ENCODE peak calls at places on chromosome 1, in four cellular contexts. One of them, this sample, is unnamed.
A peak's percentile ranks its signal among the peaks of the same experiment; 100 is the strongest.

GRCh38 chr1:47031059-47031458 is 7.6 kb downstream of the CYP4X1 start:
- DNase-seq in HCT116: no peak
- DNase-seq in GM12878: no peak
- DNase-seq in Panc1: no peak
- DNase-seq in this sample: no peak

GRCh38 chr1:32878637-32879041 is 7.7 kb upstream of the HPCA start:
- DNase-seq in HCT116: no peak
- DNase-seq in GM12878: no peak
- DNase-seq in Panc1: no peak
- DNase-seq in this sample: no peak

GRCh38 chr1:31694910-31695300 is 8.9 kb downstream of the COL16A1 start:
- DNase-seq in HCT116: no peak
- DNase-seq in GM12878: no peak
- DNase-seq in Panc1: no peak
- DNase-seq in this sample: no peak

GRCh38 chr1:145846191-145846590 is 761 bp downstream of the NUDT17 start:
- DNase-seq in HCT116: no peak
- DNase-seq in GM12878: no peak
- DNase-seq in Panc1: no peak
- DNase-seq in this sample: peak; percentile 39

GRCh38 chr1:40921522-40921921 is 58.0 kb upstream of the CTPS1 start:
- DNase-seq in HCT116: no peak
- DNase-seq in GM12878: no peak
- DNase-seq in Panc1: no peak
- DNase-seq in this sample: no peak

GRCh38 chr1:98325646-98326441 is 335.7 kb upstream of the SNX7 start:
- DNase-seq in HCT116: peak; percentile 57
- DNase-seq in GM12878: no peak
- DNase-seq in Panc1: no peak
- DNase-seq in this sample: no peak

GRCh38 chr1:207978441-207978840 is 67.5 kb upstream of the CD34 start:
- DNase-seq in HCT116: no peak
- DNase-seq in GM12878: no peak
- DNase-seq in Panc1: no peak
- DNase-seq in this sample: no peak

GRCh38 chr1:6287431-6287886 is 26.6 kb upstream of the GPR153 start:
- DNase-seq in HCT116: no peak
- DNase-seq in GM12878: no peak
- DNase-seq in Panc1: no peak
- DNase-seq in this sample: no peak

GRCh38 chr1:209527372-209527771 is 56.1 kb upstream of the CAMK1G start:
- DNase-seq in HCT116: no peak
- DNase-seq in GM12878: no peak
- DNase-seq in Panc1: no peak
- DNase-seq in this sample: no peak

GRCh38 chr1:230877139-230877923 is 9.0 kb upstream of the C1orf198 start:
- DNase-seq in HCT116: no peak
- DNase-seq in GM12878: no peak
- DNase-seq in Panc1: no peak
- DNase-seq in this sample: no peak

GRCh38 chr1:56495538-56495937 is 83.8 kb downstream of the PLPP3 start:
- DNase-seq in HCT116: no peak
- DNase-seq in GM12878: no peak
- DNase-seq in Panc1: no peak
- DNase-seq in this sample: no peak

GRCh38 chr1:71521655-71522264 is 440.9 kb upstream of the ZRANB2 start:
- DNase-seq in HCT116: no peak
- DNase-seq in GM12878: no peak
- DNase-seq in Panc1: peak; percentile 13
- DNase-seq in this sample: no peak

GRCh38 chr1:235920596-235921375 is 54.1 kb upstream of the LYST start:
- DNase-seq in HCT116: no peak
- DNase-seq in GM12878: no peak
- DNase-seq in Panc1: no peak
- DNase-seq in this sample: no peak

GRCh38 chr1:209527993-209528392 is 55.5 kb upstream of the CAMK1G start:
- DNase-seq in HCT116: no peak
- DNase-seq in GM12878: no peak
- DNase-seq in Panc1: no peak
- DNase-seq in this sample: no peak

GRCh38 chr1:107535091-107535490 is 394.3 kb downstream of the NTNG1 start:
- DNase-seq in HCT116: no peak
- DNase-seq in GM12878: no peak
- DNase-seq in Panc1: no peak
- DNase-seq in this sample: no peak

GRCh38 chr1:29823536-29823935 is 587.2 kb downstream of the PTPRU start:
- DNase-seq in HCT116: no peak
- DNase-seq in GM12878: no peak
- DNase-seq in Panc1: no peak
- DNase-seq in this sample: no peak

GRCh38 chr1:109801791-109802135 is 38.0 kb upstream of the EPS8L3 start:
- DNase-seq in HCT116: no peak
- DNase-seq in GM12878: no peak
- DNase-seq in Panc1: no peak
- DNase-seq in this sample: no peak

GRCh38 chr1:177897601-177898376 is 72.1 kb downstream of the SEC16B start:
- DNase-seq in HCT116: no peak
- DNase-seq in GM12878: no peak
- DNase-seq in Panc1: no peak
- DNase-seq in this sample: no peak

GRCh38 chr1:99650021-99650420 is 4.1 kb downstream of the PALMD start:
- DNase-seq in HCT116: no peak
- DNase-seq in GM12878: no peak
- DNase-seq in Panc1: no peak
- DNase-seq in this sample: no peak

GRCh38 chr1:16209132-16209846 is 3.2 kb downstream of the ARHGEF19 start:
- DNase-seq in HCT116: no peak
- DNase-seq in GM12878: no peak
- DNase-seq in Panc1: no peak
- DNase-seq in this sample: no peak

GRCh38 chr1:237093706-237094105 is 51.7 kb downstream of the RYR2 start:
- DNase-seq in HCT116: no peak
- DNase-seq in GM12878: no peak
- DNase-seq in Panc1: no peak
- DNase-seq in this sample: no peak

GRCh38 chr1:244968431-244968830 is 104.1 kb upstream of the HNRNPU start:
- DNase-seq in HCT116: no peak
- DNase-seq in GM12878: no peak
- DNase-seq in Panc1: no peak
- DNase-seq in this sample: no peak
- H3K4me3 ChIP-seq in HCT116: no peak overlapping the region
- H3K4me3 ChIP-seq in GM12878: no peak overlapping the region
- H3K4me3 ChIP-seq in Panc1: no peak overlapping the region
- H3K4me3 ChIP-seq in this sample: no peak overlapping the region

GRCh38 chr1:101971309-101971708 is 25.4 kb downstream of the OLFM3 start:
- DNase-seq in HCT116: no peak
- DNase-seq in GM12878: no peak
- DNase-seq in Panc1: no peak
- DNase-seq in this sample: no peak
- H3K27me3 ChIP-seq in HCT116: no peaks in the 10 kb centered on the region
- H3K27me3 ChIP-seq in GM12878: no peaks in the 10 kb centered on the region
- H3K27me3 ChIP-seq in Panc1: no peaks in the 10 kb centered on the region
- H3K27me3 ChIP-seq in this sample: no peaks in the 10 kb centered on the region

DNA sequence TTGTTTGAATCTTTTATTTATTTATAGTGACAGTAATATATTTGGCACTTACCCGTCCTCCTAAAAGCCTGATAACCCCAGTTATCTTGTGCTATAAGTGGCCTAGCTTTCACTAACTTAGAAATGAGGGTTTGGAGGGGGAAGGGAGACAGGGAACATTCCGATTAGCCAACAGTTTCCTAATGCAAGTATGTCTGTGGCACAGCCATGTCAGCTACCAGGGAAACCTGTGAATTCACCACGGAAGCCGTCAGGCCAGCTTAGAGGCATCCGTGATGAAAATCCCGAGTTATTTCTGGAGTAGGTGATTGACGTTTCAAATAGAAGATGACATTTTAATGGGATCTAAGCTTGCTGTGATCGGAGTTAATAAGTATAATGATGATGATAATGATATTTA is 39.4 kb upstream of the BCL10 start:
- DNase-seq in HCT116: no peak
- DNase-seq in GM12878: no peak
- DNase-seq in Panc1: no peak
- DNase-seq in this sample: no peak
- TF ChIP-seq REST in HCT116: no peak
- TF ChIP-seq REST in GM12878: no peak
- TF ChIP-seq REST in Panc1: no peak
- TF ChIP-seq REST in this sample: no peak

DNA sequence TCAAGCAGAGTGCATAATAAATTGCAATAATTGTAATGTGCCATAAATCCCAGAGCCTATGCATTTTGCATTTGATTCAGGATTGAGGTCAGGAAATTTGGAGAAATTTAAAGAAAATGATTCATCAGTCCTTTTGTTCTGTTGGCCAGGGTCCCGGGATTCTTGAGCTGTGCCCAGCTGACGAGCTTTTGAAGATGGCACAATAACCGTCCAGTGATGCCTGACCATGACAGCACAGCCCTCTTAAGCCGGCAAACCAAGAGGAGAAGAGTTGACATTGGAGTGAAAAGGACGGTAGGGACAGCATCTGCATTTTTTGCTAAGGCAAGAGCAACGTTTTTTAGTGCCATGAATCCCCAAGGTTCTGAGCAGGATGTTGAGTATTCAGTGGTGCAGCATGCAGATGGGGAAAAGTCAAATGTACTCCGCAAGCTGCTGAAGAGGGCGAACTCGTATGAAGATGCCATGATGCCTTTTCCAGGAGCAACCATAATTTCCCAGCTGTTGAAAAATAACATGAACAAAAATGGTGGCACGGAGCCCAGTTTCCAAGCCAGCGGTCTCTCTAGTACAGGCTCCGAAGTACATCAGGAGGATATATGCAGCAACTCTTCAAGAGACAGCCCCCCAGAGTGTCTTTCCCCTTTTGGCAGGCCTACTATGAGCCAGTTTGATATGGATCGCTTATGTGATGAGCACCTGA is 8.7 kb downstream of the PROX1 start:
- DNase-seq in HCT116: no peak
- DNase-seq in GM12878: no peak
- DNase-seq in Panc1: no peak
- DNase-seq in this sample: no peak
- H3K4me3 ChIP-seq in HCT116: no peak overlapping the region
- H3K4me3 ChIP-seq in GM12878: no peak overlapping the region
- H3K4me3 ChIP-seq in Panc1: no peak overlapping the region
- H3K4me3 ChIP-seq in this sample: no peak overlapping the region

GRCh38 chr1:241593186-241593585 is 47.0 kb downstream of the CHML start:
- DNase-seq in HCT116: no peak
- DNase-seq in GM12878: no peak
- DNase-seq in Panc1: no peak
- DNase-seq in this sample: no peak
- H3K27me3 ChIP-seq in HCT116: no peaks in the 10 kb centered on the region
- H3K27me3 ChIP-seq in GM12878: no peaks in the 10 kb centered on the region
- H3K27me3 ChIP-seq in Panc1: no peaks in the 10 kb centered on the region
- H3K27me3 ChIP-seq in this sample: no peaks in the 10 kb centered on the region